ENCODE peak calls at places on chromosomes 11 and 22, in eight cellular contexts. One of them, this sample, is unnamed. For H3K4me1, the result is how much of the 10 kb centered on the place peaks cover.

GRCh38 chr11:61945191-61945590 is 5.0 kb upstream of the BEST1 start:
- DNase-seq in ovary: no peak
- DNase-seq in foreskin keratinocyte: no peak
- DNase-seq in NT2/D1: no peak
- DNase-seq in GM23338: no peak
- DNase-seq in K562: peak
- DNase-seq in stomach: no peak
- DNase-seq in cardiac muscle cell: no peak
- DNase-seq in this sample: no peak

GRCh38 chr22:24066260-24066659 is 55.2 kb downstream of the CABIN1 start:
- DNase-seq in stomach: no peak
- DNase-seq in cardiac muscle cell: no peak
- DNase-seq in ovary: no peak
- DNase-seq in GM23338: no peak
- DNase-seq in foreskin keratinocyte: peak
- DNase-seq in NT2/D1: no peak
- DNase-seq in K562: no peak
- DNase-seq in this sample: peak

GRCh38 chr11:85809881-85810280 is 1.1 kb downstream of the SYTL2 start:
- DNase-seq in K562: peak
- DNase-seq in NT2/D1: peak
- DNase-seq in GM23338: peak
- DNase-seq in ovary: no peak
- DNase-seq in stomach: no peak
- DNase-seq in cardiac muscle cell: peak
- DNase-seq in foreskin keratinocyte: no peak
- DNase-seq in this sample: no peak

GRCh38 chr22:32619614-32620426 is 145.2 kb downstream of the FBXO7 start:
- DNase-seq in foreskin keratinocyte: no peak
- DNase-seq in cardiac muscle cell: no peak
- DNase-seq in stomach: no peak
- DNase-seq in K562: no peak
- DNase-seq in ovary: peak
- DNase-seq in NT2/D1: no peak
- DNase-seq in GM23338: no peak
- DNase-seq in this sample: peak

GRCh38 chr11:105456950-105457349 is 152.9 kb upstream of the GRIA4 start:
- DNase-seq in ovary: no peak
- DNase-seq in stomach: no peak
- DNase-seq in NT2/D1: no peak
- DNase-seq in cardiac muscle cell: no peak
- DNase-seq in K562: peak
- DNase-seq in GM23338: peak
- DNase-seq in foreskin keratinocyte: no peak
- DNase-seq in this sample: no peak

GRCh38 chr11:5291207-5291838 is 10.4 kb downstream of the OR51B4 start:
- DNase-seq in NT2/D1: peak
- DNase-seq in ovary: no peak
- DNase-seq in stomach: no peak
- DNase-seq in cardiac muscle cell: peak
- DNase-seq in GM23338: peak
- DNase-seq in foreskin keratinocyte: no peak
- DNase-seq in K562: peak
- DNase-seq in this sample: peak

GRCh38 chr22:48631288-48631687 is 1196.4 kb downstream of the BRD1 start:
- DNase-seq in stomach: no peak
- DNase-seq in GM23338: no peak
- DNase-seq in K562: no peak
- DNase-seq in cardiac muscle cell: no peak
- DNase-seq in NT2/D1: no peak
- DNase-seq in foreskin keratinocyte: no peak
- DNase-seq in ovary: no peak
- DNase-seq in this sample: no peak

GRCh38 chr22:32644252-32645100 is 157.0 kb upstream of the TIMP3 start:
- DNase-seq in GM23338: peak
- DNase-seq in NT2/D1: no peak
- DNase-seq in stomach: peak
- DNase-seq in K562: no peak
- DNase-seq in ovary: peak
- DNase-seq in foreskin keratinocyte: peak
- DNase-seq in cardiac muscle cell: no peak
- DNase-seq in this sample: peak

GRCh38 chr11:47296045-47296444 is 26.1 kb downstream of the MADD start:
- DNase-seq in K562: no peak
- DNase-seq in ovary: no peak
- DNase-seq in stomach: no peak
- DNase-seq in foreskin keratinocyte: no peak
- DNase-seq in GM23338: no peak
- DNase-seq in cardiac muscle cell: no peak
- DNase-seq in NT2/D1: no peak
- DNase-seq in this sample: no peak

DNA sequence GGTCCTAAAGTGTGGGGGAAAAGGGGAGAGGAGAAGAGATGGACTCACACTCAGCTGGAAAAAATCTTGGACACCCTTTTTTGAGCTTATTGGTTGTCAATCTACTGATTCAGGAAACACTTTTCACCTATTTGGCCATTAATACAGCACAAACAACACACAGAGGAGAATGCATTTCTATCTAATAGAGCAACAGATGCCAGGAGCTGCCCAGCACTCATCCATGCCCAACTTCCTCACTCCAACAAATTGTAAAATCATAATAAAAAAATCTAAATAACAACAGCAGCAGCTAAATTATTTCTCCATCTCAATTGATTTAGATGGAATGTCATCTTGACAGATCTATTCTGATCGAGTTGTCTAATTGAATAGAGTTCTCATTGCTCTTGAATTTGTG is 628.2 kb downstream of the OPCML start:
- DNase-seq in ovary: no peak
- DNase-seq in cardiac muscle cell: no peak
- DNase-seq in K562: no peak
- DNase-seq in foreskin keratinocyte: no peak
- DNase-seq in GM23338: no peak
- DNase-seq in NT2/D1: no peak
- DNase-seq in stomach: no peak
- DNase-seq in this sample: no peak
- H3K4me1 ChIP-seq in ovary: under half
- H3K4me1 ChIP-seq in cardiac muscle cell: under half
- H3K4me1 ChIP-seq in K562: under half
- H3K4me1 ChIP-seq in foreskin keratinocyte: under half
- H3K4me1 ChIP-seq in GM23338: under half
- H3K4me1 ChIP-seq in NT2/D1: under half
- H3K4me1 ChIP-seq in stomach: under half
- H3K4me1 ChIP-seq in this sample: under half

GRCh38 chr11:75325713-75326438 is 25.6 kb downstream of the ARRB1 start:
- DNase-seq in stomach: peak
- DNase-seq in NT2/D1: no peak
- DNase-seq in GM23338: no peak
- DNase-seq in ovary: no peak
- DNase-seq in cardiac muscle cell: no peak
- DNase-seq in K562: peak
- DNase-seq in foreskin keratinocyte: peak
- DNase-seq in this sample: peak
- H3K4me1 ChIP-seq in stomach: half or more
- H3K4me1 ChIP-seq in NT2/D1: under half
- H3K4me1 ChIP-seq in GM23338: under half
- H3K4me1 ChIP-seq in ovary: under half
- H3K4me1 ChIP-seq in cardiac muscle cell: under half
- H3K4me1 ChIP-seq in K562: under half
- H3K4me1 ChIP-seq in foreskin keratinocyte: under half
- H3K4me1 ChIP-seq in this sample: under half

GRCh38 chr22:39467390-39467901 is 10.6 kb downstream of the MGAT3 start:
- DNase-seq in ovary: no peak
- DNase-seq in stomach: no peak
- DNase-seq in NT2/D1: no peak
- DNase-seq in K562: no peak
- DNase-seq in cardiac muscle cell: no peak
- DNase-seq in foreskin keratinocyte: no peak
- DNase-seq in GM23338: peak
- DNase-seq in this sample: no peak
- H3K4me1 ChIP-seq in ovary: under half
- H3K4me1 ChIP-seq in stomach: half or more
- H3K4me1 ChIP-seq in NT2/D1: under half
- H3K4me1 ChIP-seq in K562: half or more
- H3K4me1 ChIP-seq in cardiac muscle cell: under half
- H3K4me1 ChIP-seq in foreskin keratinocyte: under half
- H3K4me1 ChIP-seq in GM23338: under half
- H3K4me1 ChIP-seq in this sample: under half

DNA sequence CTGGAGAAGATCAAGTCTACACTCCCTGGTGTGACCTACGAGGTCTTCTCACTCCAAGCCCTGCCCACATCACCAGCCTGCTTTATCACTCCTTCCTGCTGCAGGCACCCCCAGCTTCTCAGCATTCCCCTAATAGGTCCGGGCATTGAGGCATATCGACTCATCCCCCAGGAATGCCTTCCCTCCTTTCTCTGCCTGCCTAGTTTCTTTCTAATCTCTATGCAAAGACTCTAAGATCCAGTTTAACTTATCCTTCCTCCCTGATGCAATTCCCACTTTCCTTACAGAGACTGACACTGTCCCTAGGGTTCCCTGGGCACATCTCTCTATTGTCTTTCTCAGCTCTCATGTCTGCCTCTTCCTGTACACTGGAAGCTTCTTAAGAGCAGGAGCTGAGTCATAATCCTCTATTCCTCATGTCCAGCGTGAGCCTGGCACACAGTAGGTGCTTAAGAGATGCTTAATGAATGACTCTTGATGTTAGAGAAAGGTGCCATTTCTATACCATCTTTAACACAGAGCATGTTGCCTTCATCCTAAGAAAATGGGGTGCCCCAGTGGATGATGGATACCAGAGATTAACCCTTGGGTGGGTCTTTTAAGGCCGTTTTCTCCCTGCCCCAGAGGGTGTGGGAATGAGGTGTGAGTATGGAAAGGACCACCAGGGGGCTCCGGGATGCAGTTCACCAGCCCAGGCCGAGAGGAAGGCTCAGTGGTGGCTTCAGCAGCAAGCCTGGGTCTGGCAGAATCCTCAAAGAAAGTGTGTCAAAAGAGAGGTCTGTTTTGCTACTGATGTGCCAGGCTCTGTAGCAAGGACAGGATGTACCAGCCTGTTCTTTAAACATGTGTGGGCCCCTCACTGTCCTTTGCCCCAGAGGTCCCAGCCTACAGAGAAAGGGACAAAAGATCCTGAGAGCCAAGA is 34.7 kb downstream of the PARVA start:
- DNase-seq in GM23338: peak
- DNase-seq in foreskin keratinocyte: peak
- DNase-seq in NT2/D1: peak
- DNase-seq in stomach: peak
- DNase-seq in ovary: peak
- DNase-seq in K562: peak
- DNase-seq in cardiac muscle cell: peak
- DNase-seq in this sample: peak
- H3K4me1 ChIP-seq in GM23338: under half
- H3K4me1 ChIP-seq in foreskin keratinocyte: under half
- H3K4me1 ChIP-seq in NT2/D1: under half
- H3K4me1 ChIP-seq in stomach: half or more
- H3K4me1 ChIP-seq in ovary: under half
- H3K4me1 ChIP-seq in K562: under half
- H3K4me1 ChIP-seq in cardiac muscle cell: under half
- H3K4me1 ChIP-seq in this sample: under half